ENCODE peak calls at places on chromosomes 12 and 14, in four cellular contexts. F, O, Q and L are unnamed samples.

GRCh38 chr14:61269321-61270083 is 11.6 kb downstream of the TMEM30B start:
- DNase-seq in Q (peak; percentile 66), F (peak; percentile 58), O (peak; percentile 88), L (no peak)

GRCh38 chr12:30450872-30451271 is 244.8 kb downstream of the IPO8 start:
- DNase-seq in F (no peak), O (no peak), Q (peak; percentile 6), L (no peak)

GRCh38 chr12:53696285-53696654 is 20.4 kb upstream of the ATP5MC2 start:
- DNase-seq in O (no peak), F (peak; percentile 40), Q (peak; percentile 93), L (no peak)

GRCh38 chr12:42790761-42791151 is 201.2 kb upstream of the PRICKLE1 start:
- DNase-seq in Q (peak; percentile 88), F (no peak), O (no peak), L (no peak)

GRCh38 chr14:75831455-75831854 is 150.3 kb downstream of the TGFB3 start:
- DNase-seq in F (no peak), Q (peak; percentile 93), O (peak; percentile 73), L (peak; percentile 53)

GRCh38 chr14:62029569-62029924 is 267.3 kb downstream of the SNAPC1 start:
- DNase-seq in F (no peak), Q (no peak), O (no peak), L (no peak)

GRCh38 chr14:89486505-89486904 is 69.5 kb upstream of the FOXN3 start:
- DNase-seq in O (no peak), F (no peak), Q (no peak), L (no peak)

GRCh38 chr12:113242560-113242959 is 21.3 kb downstream of the TPCN1 start:
- DNase-seq in F (no peak), Q (no peak), O (no peak), L (no peak)

GRCh38 chr12:54164402-54165145 is 24.2 kb downstream of the SMUG1 start:
- DNase-seq in Q (no peak), F (no peak), O (no peak), L (no peak)

GRCh38 chr14:99884834-99885648 is 91.8 kb downstream of the EML1 start:
- DNase-seq in F (no peak), Q (peak; percentile 68), O (peak; percentile 33), L (peak; percentile 43)

GRCh38 chr12:34599530-34600513 is 577.5 kb downstream of the ALG10 start:
- DNase-seq in O (no peak), Q (no peak), F (no peak), L (no peak)

GRCh38 chr12:130083746-130084145 is 78.5 kb upstream of the FZD10 start:
- DNase-seq in Q (no peak), O (no peak), F (no peak), L (no peak)

GRCh38 chr14:96149131-96149530 is 55.5 kb upstream of the BDKRB2 start:
- DNase-seq in F (no peak), Q (no peak), O (no peak), L (no peak)

GRCh38 chr12:49662998-49663843 is 39.9 kb downstream of the PRPF40B start:
- DNase-seq in Q (peak; percentile 89), F (no peak), O (peak; percentile 90), L (peak; percentile 41)

GRCh38 chr14:47447076-47447475 is 228.3 kb downstream of the MDGA2 start:
- DNase-seq in O (no peak), Q (no peak), F (no peak), L (no peak)

GRCh38 chr12:31440134-31440533 is 114.2 kb upstream of the SINHCAF start:
- DNase-seq in F (no peak), O (no peak), Q (no peak), L (no peak)

GRCh38 chr12:109436181-109436546 is 40.9 kb downstream of the KCTD10 start:
- DNase-seq in F (no peak), O (no peak), Q (no peak), L (no peak)

GRCh38 chr14:64541261-64541970 is 875 bp downstream of the HSPA2 start:
- DNase-seq in O (peak; percentile 23), F (no peak), Q (no peak), L (no peak)

GRCh38 chr14:99792551-99793212 is 531 bp upstream of the EML1 start:
- DNase-seq in Q (peak; percentile 25), F (no peak), O (no peak), L (no peak)